ENCODE peak calls at places on chromosomes 11 and 22, in eight cellular contexts. Z, R, S, C, F, I, K and E are unnamed samples.

GRCh38 chr11:59196777-59197176 is 15.9 kb downstream of the MPEG1 start:
- DNase-seq in Z (no peak), R (no peak), S (no peak), C (no peak), F (no peak), I (no peak), K (no peak), E (no peak)

GRCh38 chr11:57888385-57888784 is 126.8 kb downstream of the CTNND1 start:
- DNase-seq in Z (no peak), R (no peak), S (no peak), C (no peak), F (no peak), I (no peak), K (no peak), E (no peak)

GRCh38 chr11:74437441-74437840 is 29.9 kb downstream of the KCNE3 start:
- DNase-seq in Z (no peak), R (no peak), S (no peak), C (no peak), F (no peak), I (no peak), K (no peak), E (no peak)

GRCh38 chr22:47275479-47276218 is 513.2 kb downstream of the TBC1D22A start:
- DNase-seq in Z (no peak), R (no peak), S (no peak), C (no peak), F (no peak), I (no peak), K (no peak), E (no peak)

GRCh38 chr22:32646476-32646875 is 155.0 kb upstream of the TIMP3 start:
- DNase-seq in Z (no peak), R (no peak), S (no peak), C (no peak), F (no peak), I (no peak), K (no peak), E (no peak)

GRCh38 chr11:30895046-30895445 is 308.9 kb upstream of the MPPED2 start:
- DNase-seq in Z (no peak), R (no peak), S (no peak), C (no peak), F (no peak), I (no peak), K (no peak), E (no peak)

GRCh38 chr22:44407404-44408226 is 90.4 kb downstream of the RTL6 start:
- DNase-seq in Z (no peak), R (no peak), S (no peak), C (no peak), F (no peak), I (no peak), K (peak), E (no peak)

GRCh38 chr22:28417426-28417825 is 262.2 kb downstream of the TTC28 start:
- DNase-seq in Z (no peak), R (no peak), S (no peak), C (no peak), F (no peak), I (no peak), K (no peak), E (no peak)

GRCh38 chr22:50074551-50075042 is 10.6 kb downstream of the MLC1 start:
- DNase-seq in Z (no peak), R (no peak), S (no peak), C (no peak), F (no peak), I (no peak), K (no peak), E (no peak)

GRCh38 chr22:45784357-45785277 is 113.0 kb downstream of the ATXN10 start:
- DNase-seq in Z (no peak), R (no peak), S (no peak), C (no peak), F (no peak), I (no peak), K (no peak), E (no peak)

GRCh38 chr11:14253437-14253836 is 105.5 kb downstream of the RRAS2 start:
- DNase-seq in Z (no peak), R (no peak), S (no peak), C (no peak), F (no peak), I (no peak), K (no peak), E (no peak)

GRCh38 chr11:35919244-35919643 is 24.6 kb upstream of the LDLRAD3 start:
- DNase-seq in Z (no peak), R (no peak), S (no peak), C (no peak), F (no peak), I (no peak), K (no peak), E (no peak)

GRCh38 chr11:72676874-72677341 is 2.7 kb upstream of the PDE2A start:
- DNase-seq in Z (no peak), R (peak), S (peak), C (peak), F (peak), I (no peak), K (peak), E (no peak)

GRCh38 chr11:76665172-76665571 is 5.4 kb downstream of the LRRC32 start:
- DNase-seq in Z (no peak), R (no peak), S (no peak), C (peak), F (no peak), I (no peak), K (no peak), E (peak)

GRCh38 chr11:42996742-42997307 is 315.0 kb upstream of the API5 start:
- DNase-seq in Z (no peak), R (no peak), S (no peak), C (no peak), F (no peak), I (no peak), K (peak), E (no peak)

GRCh38 chr11:33701831-33702230 is 1.2 kb upstream of the C11orf91 start:
- DNase-seq in Z (no peak), R (no peak), S (no peak), C (no peak), F (no peak), I (no peak), K (no peak), E (no peak)

GRCh38 chr11:105524286-105524685 is 85.6 kb upstream of the GRIA4 start:
- DNase-seq in Z (no peak), R (no peak), S (no peak), C (no peak), F (no peak), I (no peak), K (no peak), E (no peak)

GRCh38 chr11:692824-693414 is 2.1 kb downstream of the DEAF1 start:
- DNase-seq in Z (no peak), R (no peak), S (no peak), C (no peak), F (no peak), I (no peak), K (peak), E (no peak)

GRCh38 chr22:31451709-31452571 is 37.7 kb downstream of the EIF4ENIF1 start:
- DNase-seq in Z (peak), R (no peak), S (peak), C (no peak), F (no peak), I (peak), K (no peak), E (no peak)

GRCh38 chr11:29129850-29130249 is 887.0 kb downstream of the KCNA4 start:
- DNase-seq in Z (peak), R (no peak), S (no peak), C (no peak), F (no peak), I (no peak), K (no peak), E (no peak)

GRCh38 chr11:76385903-76386302 is 4.8 kb downstream of the GVQW3 start:
- DNase-seq in Z (no peak), R (no peak), S (no peak), C (no peak), F (no peak), I (no peak), K (no peak), E (no peak)

GRCh38 chr22:24090581-24090980 is 79.5 kb downstream of the CABIN1 start:
- DNase-seq in Z (no peak), R (no peak), S (no peak), C (no peak), F (no peak), I (no peak), K (no peak), E (no peak)